ENCODE peak calls at places on chromosomes 5 and 9, in ten cellular contexts. F, Z, N, W, A, S, M, U, L and H are unnamed samples.

GRCh38 chr5:149853019-149853648 is 91.5 kb downstream of the PDE6A start:
- DNase-seq in L (peak), A (peak), Z (peak), N (peak), U (peak), W (peak), M (peak), F (peak), S (no peak), H (peak)

GRCh38 chr5:100992354-100992753 is 89.3 kb upstream of the ST8SIA4 start:
- DNase-seq in M (no peak), U (no peak), Z (no peak), F (no peak), N (no peak), S (no peak), L (no peak), A (no peak), W (no peak), H (no peak)

GRCh38 chr9:3941758-3942157 is 358.1 kb downstream of the GLIS3 start:
- DNase-seq in A (no peak), U (no peak), M (no peak), N (no peak), F (no peak), S (no peak), W (no peak), Z (no peak), L (no peak), H (no peak)

GRCh38 chr5:19835442-19835841 is 152.6 kb downstream of the CDH18 start:
- DNase-seq in S (no peak), F (no peak), L (no peak), M (no peak), Z (no peak), A (no peak), N (no peak), W (no peak), U (no peak), H (no peak)

GRCh38 chr5:167821096-167821590 is 470.3 kb upstream of the WWC1 start:
- DNase-seq in U (peak), W (no peak), A (no peak), F (no peak), N (no peak), M (no peak), S (no peak), Z (peak), L (no peak), H (no peak)

GRCh38 chr5:157533011-157533481 is 42.5 kb downstream of the ADAM19 start:
- DNase-seq in U (no peak), Z (no peak), F (no peak), A (no peak), M (no peak), S (no peak), N (no peak), W (no peak), L (peak), H (no peak)

GRCh38 chr9:70588381-70588780 is 173.9 kb upstream of the KLF9 start:
- DNase-seq in F (no peak), M (no peak), L (peak), S (no peak), A (no peak), N (no peak), Z (no peak), W (no peak), U (peak), H (no peak)

GRCh38 chr9:120433701-120434100 is 146.3 kb downstream of the CDK5RAP2 start:
- DNase-seq in U (no peak), Z (no peak), N (no peak), W (no peak), M (no peak), A (no peak), S (no peak), L (no peak), F (no peak), H (no peak)

GRCh38 chr9:122058707-122059106 is 34.4 kb downstream of the TTLL11 start:
- DNase-seq in W (no peak), N (no peak), U (no peak), F (no peak), A (no peak), Z (no peak), M (no peak), S (no peak), L (no peak), H (no peak)

GRCh38 chr9:13952906-13953305 is 361.0 kb downstream of the NFIB start:
- DNase-seq in W (no peak), L (peak), Z (no peak), A (no peak), M (no peak), U (peak), F (no peak), S (no peak), N (no peak), H (no peak)

GRCh38 chr5:178318893-178319292 is 86.3 kb upstream of the PHYKPL start:
- DNase-seq in L (no peak), N (no peak), M (no peak), F (no peak), S (no peak), A (no peak), Z (no peak), W (no peak), U (no peak), H (no peak)

GRCh38 chr9:120330031-120330430 is 249.9 kb downstream of the CDK5RAP2 start:
- DNase-seq in M (peak), L (no peak), U (no peak), S (no peak), A (no peak), Z (no peak), N (no peak), F (no peak), W (no peak), H (no peak)

GRCh38 chr9:110528645-110529044 is 50.9 kb downstream of the SVEP1 start:
- DNase-seq in S (no peak), U (no peak), A (no peak), Z (no peak), W (no peak), L (no peak), N (no peak), M (no peak), F (no peak), H (no peak)

GRCh38 chr5:176629853-176630680 is at the start of the genes EIF4E1B and SNCB:
- DNase-seq in A (no peak), M (no peak), U (peak), W (peak), F (no peak), L (peak), S (no peak), Z (peak), N (peak), H (no peak)

GRCh38 chr5:73946926-73947455 is 321.0 kb downstream of the ARHGEF28 start:
- DNase-seq in L (no peak), U (no peak), Z (no peak), W (no peak), M (no peak), A (no peak), S (no peak), N (no peak), F (no peak), H (no peak)

GRCh38 chr9:120918931-120919638 is 7.5 kb downstream of the TRAF1 start:
- DNase-seq in M (no peak), N (no peak), Z (no peak), A (no peak), S (no peak), L (no peak), F (no peak), W (peak), U (no peak), H (no peak)

GRCh38 chr9:10843151-10843550 is 230.3 kb upstream of the PTPRD start:
- DNase-seq in Z (peak), A (no peak), W (no peak), U (no peak), M (no peak), S (no peak), N (no peak), F (no peak), L (no peak), H (no peak)

GRCh38 chr5:98768160-98769005 is 5.1 kb upstream of the RGMB start:
- DNase-seq in S (no peak), Z (peak), M (peak), W (peak), N (peak), A (peak), L (peak), F (peak), U (peak), H (peak)

GRCh38 chr5:41835625-41836024 is 34.6 kb downstream of the OXCT1 start:
- DNase-seq in N (no peak), Z (peak), F (peak), W (no peak), U (peak), L (peak), S (no peak), A (no peak), M (no peak), H (no peak)

GRCh38 chr5:150144211-150144801 is 11.3 kb downstream of the PDGFRB start:
- DNase-seq in M (peak), A (no peak), Z (no peak), U (peak), F (peak), N (peak), W (no peak), L (peak), S (no peak), H (no peak)

GRCh38 chr9:23538060-23538387 is 288.0 kb downstream of the ELAVL2 start:
- DNase-seq in N (no peak), F (no peak), S (no peak), M (no peak), W (no peak), U (no peak), A (no peak), Z (peak), L (no peak), H (no peak)

GRCh38 chr5:171595801-171596231 is 176.4 kb downstream of the FGF18 start:
- DNase-seq in U (peak), S (no peak), W (peak), F (no peak), A (no peak), L (peak), M (no peak), N (no peak), Z (no peak), H (no peak)

GRCh38 chr5:14444988-14445387 is 136.6 kb upstream of the OTULINL start:
- DNase-seq in W (no peak), S (no peak), F (no peak), L (peak), Z (no peak), U (no peak), A (no peak), N (no peak), M (no peak), H (no peak)

GRCh38 chr9:106707722-106708121 is 155.2 kb upstream of the ZNF462 start:
- DNase-seq in S (no peak), U (no peak), A (no peak), M (no peak), L (peak), N (no peak), Z (no peak), W (no peak), F (peak), H (no peak)

GRCh38 chr9:91474656-91475055 is 51.0 kb upstream of the NFIL3 start:
- DNase-seq in A (no peak), F (no peak), N (no peak), L (peak), U (no peak), M (no peak), W (no peak), S (no peak), Z (no peak), H (no peak)

GRCh38 chr9:12933957-12934356 is 159.1 kb downstream of the LURAP1L start:
- DNase-seq in L (no peak), F (no peak), S (no peak), U (no peak), A (no peak), M (no peak), W (no peak), Z (no peak), N (no peak), H (no peak)

GRCh38 chr5:136004436-136004835 is 24.4 kb upstream of the TGFBI start:
- DNase-seq in W (no peak), F (no peak), M (no peak), L (peak), Z (no peak), U (peak), S (no peak), A (no peak), N (no peak), H (no peak)

GRCh38 chr5:2810644-2811043 is 59.2 kb upstream of the IRX2 start:
- DNase-seq in Z (no peak), U (no peak), F (no peak), A (no peak), S (no peak), N (no peak), W (no peak), L (no peak), M (no peak), H (no peak)

GRCh38 chr5:170584446-170584845 is 80.6 kb downstream of the KCNIP1 start:
- DNase-seq in S (no peak), U (no peak), Z (no peak), F (no peak), W (no peak), N (no peak), M (no peak), A (no peak), L (no peak), H (no peak)

GRCh38 chr5:178416919-178417318 is 173.3 kb downstream of the COL23A1 start:
- DNase-seq in Z (no peak), M (no peak), N (no peak), S (no peak), L (peak), A (no peak), U (no peak), W (no peak), F (no peak), H (no peak)

GRCh38 chr9:125091121-125091520 is 52.2 kb downstream of the SCAI start:
- DNase-seq in Z (no peak), N (no peak), A (no peak), U (no peak), F (no peak), S (no peak), W (no peak), M (no peak), L (no peak), H (no peak)

GRCh38 chr5:145587308-145588071 is 247.7 kb downstream of the PRELID2 start:
- DNase-seq in L (peak), W (no peak), U (peak), M (no peak), N (no peak), F (no peak), S (no peak), A (no peak), Z (no peak), H (no peak)

GRCh38 chr9:127033784-127034183 is 88.7 kb downstream of the ANGPTL2 start:
- DNase-seq in S (no peak), L (peak), W (no peak), Z (no peak), A (no peak), M (no peak), U (peak), F (no peak), N (no peak), H (no peak)

GRCh38 chr9:90333226-90333625 is 309.4 kb downstream of the DIRAS2 start:
- DNase-seq in A (no peak), Z (no peak), W (no peak), M (no peak), S (no peak), F (no peak), L (no peak), U (peak), N (no peak), H (peak)
- TF ChIP-seq CTCF in A (no peak), Z (no peak), W (no peak), M (no peak), S (no peak), F (no peak), L (no peak), U (no peak), N (no peak), H (no peak)

GRCh38 chr9:129665814-129666511 is 516 bp downstream of the PRRX2 start:
- DNase-seq in S (no peak), M (no peak), F (no peak), N (peak), U (no peak), L (no peak), A (no peak), Z (peak), W (no peak), H (no peak)

GRCh38 chr9:129665008-129665771 is at the start of gene PRRX2:
- DNase-seq in S (no peak), W (no peak), U (peak), Z (peak), M (no peak), N (peak), A (no peak), L (peak), F (no peak), H (peak)

GRCh38 chr9:129667850-129668249 is 2.4 kb downstream of the PRRX2 start:
- DNase-seq in L (no peak), F (no peak), A (no peak), W (no peak), S (no peak), M (no peak), N (peak), Z (no peak), U (no peak), H (no peak)

GRCh38 chr9:129667378-129667777 is 1.9 kb downstream of the PRRX2 start:
- DNase-seq in A (no peak), N (no peak), U (no peak), M (no peak), W (no peak), Z (no peak), F (no peak), L (no peak), S (no peak), H (no peak)

DNA sequence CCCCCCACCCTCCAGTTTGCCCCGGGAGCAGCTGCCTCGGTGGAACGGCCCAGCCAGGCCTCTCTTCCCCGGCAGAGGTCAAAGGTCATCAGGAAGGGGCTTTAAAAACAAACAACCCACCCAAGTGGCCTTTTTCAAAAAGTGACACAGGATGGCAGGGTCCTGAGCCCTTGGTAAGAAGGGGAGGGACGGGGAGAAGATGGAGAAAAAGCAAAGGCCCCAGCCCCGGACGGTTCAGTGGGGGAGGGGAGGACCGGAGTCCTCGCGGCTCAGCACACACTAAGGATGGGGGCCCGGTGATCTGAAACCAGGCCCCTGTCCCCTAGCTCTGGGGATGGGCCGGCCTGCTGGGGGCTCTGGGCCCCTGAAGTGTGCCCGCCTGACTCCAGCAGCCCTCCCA is 1.1 kb downstream of the PRRX2 start:
- DNase-seq in M (no peak), L (no peak), Z (peak), F (no peak), U (no peak), W (no peak), N (no peak), S (no peak), A (no peak), H (no peak)
- H3K4me3 ChIP-seq in M (no peak), L (no peak), Z (no peak), F (peak), U (peak), W (no peak), N (no peak), S (no peak), A (no peak), H (no peak)

DNA sequence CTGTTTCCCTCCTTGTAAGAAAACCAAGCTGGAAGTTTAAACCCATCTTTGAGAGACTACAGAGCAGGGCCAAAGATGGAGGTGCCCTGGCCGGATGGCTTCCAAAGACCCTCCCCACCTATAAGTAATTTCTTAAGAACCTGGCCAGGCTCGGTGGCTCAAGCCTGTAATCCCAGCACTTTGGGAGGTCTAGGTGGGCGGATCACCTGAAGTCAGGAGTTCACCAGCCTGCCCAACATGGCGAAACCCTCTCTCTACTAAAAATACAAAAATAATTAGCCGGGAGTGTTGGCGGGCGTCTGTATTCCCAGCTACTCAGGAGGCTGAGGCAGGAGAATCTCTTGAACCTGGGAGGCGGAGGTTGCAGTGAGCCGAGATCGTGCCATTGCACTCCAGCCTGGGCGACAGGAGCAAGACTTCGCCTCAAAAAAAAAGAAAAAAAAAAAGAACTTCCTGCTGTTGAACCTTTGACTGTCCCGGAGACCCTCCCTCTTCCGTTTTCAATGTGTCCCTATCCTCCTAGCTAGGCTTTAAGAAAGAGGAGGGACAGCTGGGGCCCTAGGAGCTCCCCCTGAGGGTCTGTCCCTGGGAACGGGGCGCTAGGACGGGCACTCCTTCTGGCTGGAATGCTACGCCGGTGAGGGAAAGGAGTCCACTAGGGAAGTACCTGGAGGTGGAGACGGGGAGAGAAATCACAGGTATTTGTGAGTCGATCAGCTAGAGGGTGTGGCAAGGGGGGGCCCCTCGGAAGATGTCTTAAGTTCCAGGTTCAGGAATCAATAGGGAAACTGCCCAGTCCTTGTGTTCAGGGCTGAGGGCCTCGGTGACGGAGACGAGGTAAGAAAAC is 4.8 kb downstream of the SIT1 start:
- DNase-seq in M (no peak), L (no peak), F (peak), S (no peak), W (no peak), N (peak), A (peak), Z (peak), U (peak), H (peak)
- TF ChIP-seq CTCF in M (no peak), L (peak), F (peak), S (no peak), W (no peak), N (no peak), A (no peak), Z (peak), U (peak), H (peak)

GRCh38 chr5:61082516-61083280 is 79.6 kb downstream of the SMIM15 start:
- DNase-seq in W (no peak), N (no peak), M (no peak), A (no peak), F (no peak), L (peak), U (peak), S (no peak), Z (no peak), H (no peak)
- H3K4me3 ChIP-seq in W (no peak), N (no peak), M (no peak), A (no peak), F (no peak), L (no peak), U (no peak), S (no peak), Z (no peak), H (no peak)

GRCh38 chr5:123611407-123611709 is 99.4 kb downstream of the CSNK1G3 start:
- DNase-seq in S (no peak), F (no peak), N (no peak), W (no peak), A (no peak), Z (no peak), L (no peak), U (no peak), M (no peak), H (no peak)
- TF ChIP-seq CTCF in S (peak), F (no peak), N (no peak), W (no peak), A (no peak), Z (no peak), L (no peak), U (no peak), M (no peak), H (no peak)